ENCODE peak calls at places on chromosomes 2 and 18, in eight cellular contexts. G, S, X, B, A, D, Z and I are unnamed samples.

GRCh38 chr2:170523506-170523905 is 191.6 kb upstream of the SP5 start:
- DNase-seq in G (no peak), S (no peak), X (no peak), B (no peak), A (no peak), D (no peak), Z (no peak), I (no peak)

GRCh38 chr2:109712746-109713145 is 81.4 kb upstream of the RGPD5 start:
- DNase-seq in G (no peak), S (no peak), X (no peak), B (no peak), A (no peak), D (no peak), Z (no peak), I (no peak)

GRCh38 chr18:63762518-63762917 is 12.7 kb upstream of the SERPINB7 start:
- DNase-seq in G (no peak), S (no peak), X (no peak), B (peak; percentile 89), A (no peak), D (no peak), Z (no peak), I (no peak)

GRCh38 chr2:62576276-62576939 is 70.4 kb upstream of the TMEM17 start:
- DNase-seq in G (no peak), S (no peak), X (no peak), B (no peak), A (no peak), D (no peak), Z (no peak), I (no peak)

GRCh38 chr2:96867756-96868554 is 1.9 kb downstream of the SEMA4C start:
- DNase-seq in G (no peak), S (no peak), X (no peak), B (no peak), A (no peak), D (no peak), Z (peak; percentile 58), I (no peak)

GRCh38 chr2:28449489-28450395 is 46.1 kb upstream of the PLB1 start:
- DNase-seq in G (no peak), S (no peak), X (no peak), B (peak; percentile 46), A (no peak), D (no peak), Z (no peak), I (no peak)

GRCh38 chr2:239690651-239691631 is 290.1 kb upstream of the HDAC4 start:
- DNase-seq in G (no peak), S (no peak), X (no peak), B (no peak), A (no peak), D (no peak), Z (peak; percentile 47), I (peak; percentile 16)

GRCh38 chr2:42793314-42794270 is 1.2 kb upstream of the HAAO start:
- DNase-seq in G (peak; percentile 22), S (no peak), X (peak; percentile 53), B (no peak), A (peak; percentile 28), D (no peak), Z (no peak), I (no peak)

GRCh38 chr2:29580223-29580622 is 341.2 kb downstream of the ALK start:
- DNase-seq in G (no peak), S (no peak), X (no peak), B (no peak), A (no peak), D (no peak), Z (no peak), I (no peak)

GRCh38 chr18:48928787-48929186 is 22.0 kb downstream of the SMAD7 start:
- DNase-seq in G (peak; percentile 71), S (peak; percentile 65), X (peak; percentile 35), B (peak; percentile 42), A (peak; percentile 68), D (peak; percentile 69), Z (peak; percentile 79), I (no peak)

GRCh38 chr2:232342635-232343565 is 35.7 kb upstream of the ALPP start:
- DNase-seq in G (no peak), S (no peak), X (no peak), B (no peak), A (no peak), D (no peak), Z (peak; percentile 44), I (no peak)

GRCh38 chr2:216665717-216666116 is 29.6 kb downstream of the IGFBP5 start:
- DNase-seq in G (no peak), S (no peak), X (peak; percentile 86), B (no peak), A (no peak), D (no peak), Z (no peak), I (peak; percentile 50)

GRCh38 chr2:203720011-203720410 is 13.6 kb downstream of the CD28 start:
- DNase-seq in G (no peak), S (no peak), X (no peak), B (no peak), A (no peak), D (no peak), Z (no peak), I (no peak)
- H3K4me1 ChIP-seq in G (no peaks in the 10 kb centered on the region), S (no peaks in the 10 kb centered on the region), X (peaks cover 15% of the 10 kb centered on the region), B (peaks cover 2% of the 10 kb centered on the region), A (no peaks in the 10 kb centered on the region), D (no peaks in the 10 kb centered on the region), Z (peaks cover 2% of the 10 kb centered on the region), I (no peaks in the 10 kb centered on the region)

GRCh38 chr2:74876081-74876886 is 42.4 kb downstream of the HK2 start:
- DNase-seq in G (peak; percentile 45), S (no peak), X (peak; percentile 66), B (peak; percentile 46), A (no peak), D (no peak), Z (no peak), I (no peak)
- H3K36me3 ChIP-seq in G (no peaks in the 10 kb centered on the region), S (no peaks in the 10 kb centered on the region), X (peaks cover 10% of the 10 kb centered on the region), B (peaks cover 66% of the 10 kb centered on the region), A (peaks cover 31% of the 10 kb centered on the region), D (peaks cover 31% of the 10 kb centered on the region), Z (peaks cover 15% of the 10 kb centered on the region), I (no peaks in the 10 kb centered on the region)

DNA sequence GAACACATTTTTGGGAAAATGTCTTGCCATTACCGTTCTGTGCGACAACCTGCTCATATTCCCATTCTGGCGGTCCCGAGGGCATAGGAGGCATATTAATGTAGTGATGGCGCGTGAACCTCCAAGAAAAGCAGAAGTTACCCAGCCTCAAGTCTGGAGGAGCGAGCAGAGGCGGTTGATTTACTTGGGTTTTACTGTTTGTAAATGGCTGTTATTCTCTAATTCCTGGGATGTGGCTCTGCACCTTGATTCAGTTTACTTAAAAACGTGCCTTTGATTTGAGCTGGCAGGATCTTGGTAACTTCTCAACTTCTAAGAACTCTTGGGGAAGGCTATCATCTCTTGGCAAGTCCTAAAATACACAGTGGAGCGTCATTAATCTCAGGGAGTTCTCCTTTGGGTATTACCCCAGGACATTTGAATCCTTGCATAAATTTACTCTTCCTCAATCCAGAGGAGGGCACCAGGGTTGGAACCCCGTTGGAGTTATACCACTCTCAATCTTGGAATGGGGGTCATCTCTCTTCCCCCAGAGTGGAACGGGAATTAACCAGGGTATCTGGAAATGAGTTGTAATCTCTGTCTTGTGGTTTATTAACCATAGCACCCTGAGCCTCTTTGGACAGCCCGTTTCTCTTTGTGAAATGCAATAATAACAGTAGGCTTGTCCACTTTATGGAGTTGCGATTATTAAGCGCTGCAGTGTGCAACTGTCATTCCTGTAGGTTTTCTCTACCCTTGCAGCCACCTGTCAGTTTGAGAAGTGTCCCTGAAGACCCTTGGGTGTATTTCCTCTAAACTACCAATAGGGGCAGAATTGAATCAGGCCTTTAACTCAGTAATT is 2.1 kb downstream of the HK2 start:
- DNase-seq in G (no peak), S (no peak), X (peak; percentile 75), B (peak; percentile 53), A (no peak), D (no peak), Z (no peak), I (no peak)
- H3K27ac ChIP-seq in G (no peak overlapping the region), S (no peak overlapping the region), X (no peak overlapping the region), B (peak overlapping the region; percentile 38), A (peak overlapping the region; percentile 64), D (peak overlapping the region; percentile 34), Z (peak overlapping the region; percentile 89), I (peak overlapping the region; percentile 70)

GRCh38 chr2:9256147-9256546 is 49.5 kb downstream of the ASAP2 start:
- DNase-seq in G (no peak), S (no peak), X (no peak), B (no peak), A (no peak), D (no peak), Z (no peak), I (no peak)
- H3K4me1 ChIP-seq in G (no peaks in the 10 kb centered on the region), S (peaks cover 57% of the 10 kb centered on the region), X (peaks cover 23% of the 10 kb centered on the region), B (peaks cover 38% of the 10 kb centered on the region), A (peaks cover 80% of the 10 kb centered on the region), D (peaks cover 13% of the 10 kb centered on the region), Z (peaks cover 71% of the 10 kb centered on the region), I (peaks cover 5% of the 10 kb centered on the region)